ENCODE peak calls at places on chromosomes 5 and 9, in five cellular contexts. X, A, Q, N and O are unnamed samples.

GRCh38 chr5:1243487-1244152 is 18.4 kb downstream of the SLC6A18 start:
- DNase-seq in N (no peak), Q (peak), X (no peak), A (no peak), O (no peak)

GRCh38 chr5:142749321-142749720 is 20.9 kb upstream of the ARHGAP26 start:
- DNase-seq in N (no peak), A (no peak), Q (no peak), X (no peak), O (no peak)

GRCh38 chr5:42721484-42721883 is 35.1 kb upstream of the CCDC152 start:
- DNase-seq in Q (no peak), A (no peak), X (no peak), N (no peak), O (no peak)

GRCh38 chr9:115250646-115251045 is 132.7 kb upstream of the TNC start:
- DNase-seq in Q (no peak), N (no peak), A (no peak), X (no peak), O (no peak)

GRCh38 chr5:24401767-24402166 is 243.0 kb downstream of the CDH10 start:
- DNase-seq in X (no peak), N (no peak), A (no peak), Q (no peak), O (no peak)

GRCh38 chr9:106883030-106883429 is 20.1 kb downstream of the ZNF462 start:
- DNase-seq in Q (no peak), X (no peak), A (no peak), N (no peak), O (no peak)

GRCh38 chr5:126093718-126094117 is 329.5 kb upstream of the GRAMD2B start:
- DNase-seq in X (no peak), N (no peak), A (no peak), Q (no peak), O (no peak)

GRCh38 chr5:308672-309271 is 12.7 kb upstream of the AHRR start:
- DNase-seq in A (no peak), N (no peak), X (no peak), Q (no peak), O (no peak)

GRCh38 chr5:1666221-1666620 is 133.4 kb downstream of the MRPL36 start:
- DNase-seq in X (no peak), Q (no peak), N (no peak), A (no peak), O (no peak)

GRCh38 chr5:36875789-36876388 is 680 bp upstream of the NIPBL start:
- DNase-seq in X (peak), N (peak), A (peak), Q (peak), O (peak)

GRCh38 chr9:136505406-136506403 is 22.9 kb upstream of the SEC16A start:
- DNase-seq in Q (no peak), X (no peak), A (no peak), N (no peak), O (no peak)

GRCh38 chr9:122219856-122220672 is 8.7 kb downstream of the LHX6 start:
- DNase-seq in Q (no peak), A (no peak), X (no peak), N (no peak), O (no peak)

GRCh38 chr5:125696762-125697161 is 726.4 kb upstream of the GRAMD2B start:
- DNase-seq in A (no peak), Q (no peak), X (no peak), N (no peak), O (no peak)

GRCh38 chr5:54229041-54229780 is 81.2 kb downstream of the ARL15 start:
- DNase-seq in N (peak), X (peak), A (peak), Q (peak), O (peak)

GRCh38 chr5:31452314-31452713 is 79.6 kb downstream of the DROSHA start:
- DNase-seq in X (no peak), Q (no peak), N (no peak), A (no peak), O (no peak)

GRCh38 chr9:75667155-75667554 is 223.3 kb upstream of the PCSK5 start:
- DNase-seq in Q (no peak), A (no peak), N (no peak), X (no peak), O (no peak)

GRCh38 chr5:35466746-35467145 is 150.9 kb upstream of the SPEF2 start:
- DNase-seq in X (no peak), A (no peak), Q (no peak), N (no peak), O (no peak)

GRCh38 chr5:124061663-124062062 is 549.7 kb downstream of the CSNK1G3 start:
- DNase-seq in X (no peak), N (no peak), A (no peak), Q (no peak), O (no peak)

GRCh38 chr5:122846051-122846567 is 696 bp downstream of the SNX24 start:
- DNase-seq in A (no peak), Q (no peak), N (no peak), X (no peak), O (no peak)

GRCh38 chr5:98128271-98128670 is 645.2 kb upstream of the RGMB start:
- DNase-seq in X (no peak), Q (no peak), A (no peak), N (no peak), O (no peak)

GRCh38 chr9:117545846-117546245 is 131.0 kb upstream of the ASTN2 start:
- DNase-seq in X (no peak), Q (no peak), A (no peak), N (no peak), O (no peak)

GRCh38 chr9:121972501-121972981 is 120.6 kb downstream of the TTLL11 start:
- DNase-seq in A (no peak), Q (no peak), X (no peak), N (peak), O (no peak)

GRCh38 chr5:43400082-43400481 is 12.1 kb downstream of the CCL28 start:
- DNase-seq in X (no peak), N (no peak), Q (no peak), A (no peak), O (no peak)

GRCh38 chr5:134465856-134466240 is 54.2 kb upstream of the CDKN2AIPNL start:
- DNase-seq in X (peak), A (peak), N (no peak), Q (peak), O (peak)

GRCh38 chr5:136285501-136285900 is 79.8 kb downstream of the TRPC7 start:
- DNase-seq in A (no peak), N (no peak), X (no peak), Q (no peak), O (no peak)

GRCh38 chr5:177552839-177553455 is 1.4 kb downstream of the FAM193B start:
- DNase-seq in N (no peak), Q (peak), A (no peak), X (no peak), O (no peak)

GRCh38 chr5:168951764-168952163 is 349.2 kb downstream of the SLIT3 start:
- DNase-seq in X (no peak), Q (no peak), A (no peak), N (no peak), O (no peak)

GRCh38 chr5:157612071-157612476 is 36.5 kb upstream of the ADAM19 start:
- DNase-seq in Q (no peak), N (no peak), X (no peak), A (no peak), O (no peak)

GRCh38 chr9:134699343-134699740 is 57.7 kb downstream of the COL5A1 start:
- DNase-seq in Q (no peak), A (no peak), X (no peak), N (no peak), O (no peak)

GRCh38 chr9:133160742-133161541 is 2.8 kb downstream of the GBGT1 start:
- DNase-seq in Q (peak), N (peak), A (peak), X (peak), O (no peak)

GRCh38 chr9:99878651-99879050 is 27.8 kb upstream of the STX17 start:
- DNase-seq in A (no peak), X (no peak), N (no peak), Q (no peak), O (no peak)

GRCh38 chr9:88258012-88258411 is 119.7 kb upstream of the SPATA31C2 start:
- DNase-seq in X (no peak), Q (no peak), N (no peak), A (no peak), O (no peak)

GRCh38 chr9:130327070-130327780 is 61.7 kb downstream of the HMCN2 start:
- DNase-seq in Q (no peak), A (peak), N (no peak), X (no peak), O (no peak)

GRCh38 chr5:177419045-177419444 is 7.4 kb upstream of the GRK6 start:
- DNase-seq in N (no peak), Q (no peak), A (no peak), X (no peak), O (no peak)

GRCh38 chr5:107535849-107536248 is 134.9 kb downstream of the EFNA5 start:
- DNase-seq in A (no peak), X (no peak), Q (no peak), N (no peak), O (no peak)

GRCh38 chr5:141870871-141871270 is 7.3 kb downstream of the PCDH1 start:
- DNase-seq in Q (no peak), N (no peak), A (no peak), X (no peak), O (no peak)